ENCODE peak calls at places on chromosomes 4 and X, in five cellular contexts. B is astrocyte of the spinal cord, U is T-cell, G is Peyer's patch, M is RCC 7860. K is an unnamed sample.

GRCh38 chr4:6475492-6476020 is 3.1 kb upstream of the PPP2R2C start:
- DNase-seq in M (no peak), B (no peak), U (no peak), G (no peak), K (no peak)

GRCh38 chr4:157978680-157979361 is 194.0 kb downstream of the GASK1B start:
- DNase-seq in B (peak; percentile 74), U (no peak), G (no peak), M (peak; percentile 58), K (peak; percentile 75)

GRCh38 chr4:187929024-187929423 is 66.5 kb upstream of the ZFP42 start:
- DNase-seq in B (no peak), G (no peak), U (no peak), M (no peak), K (no peak)

GRCh38 chr4:7171191-7171900 is 21.0 kb upstream of the SORCS2 start:
- DNase-seq in U (no peak), G (no peak), M (no peak), B (no peak), K (peak; percentile 41)

GRCh38 chr4:11720292-11720691 is 291.6 kb upstream of the HS3ST1 start:
- DNase-seq in M (peak; percentile 55), B (peak; percentile 60), G (no peak), U (no peak), K (peak; percentile 45)

GRCh38 chrX:44748014-44748413 is 95.8 kb upstream of the DUSP21 start:
- DNase-seq in B (peak; percentile 7), M (no peak), U (no peak), G (no peak), K (peak; percentile 40)

GRCh38 chr4:793109-793861 is 32.6 kb downstream of the CPLX1 start:
- DNase-seq in G (no peak), M (no peak), U (no peak), B (no peak), K (no peak)

GRCh38 chr4:106869551-106869950 is 166.6 kb downstream of the DKK2 start:
- DNase-seq in U (no peak), M (no peak), G (no peak), B (peak; percentile 49), K (peak; percentile 58)

GRCh38 chrX:71178908-71179307 is 34.3 kb downstream of the NLGN3 start:
- DNase-seq in G (peak; percentile 54), M (peak; percentile 15), B (peak; percentile 66), U (no peak), K (peak; percentile 74)

K was measured in fibroblast of lung.